ENCODE peak calls at places on chromosome 16, in nine cellular contexts. H is AG04450; O is CD8-positive, alpha-beta T cell; A is foreskin fibroblast; Z is GM06990; Y is cardiac fibroblast; J is astrocyte of the cerebellum; E is GM23338; G is left lung. B is an unnamed sample.

GRCh38 chr16:1745900-1746692 is 25.2 kb downstream of the NME3 start:
- DNase-seq in H (peak; percentile 33), O (no peak), A (peak; percentile 35), Z (no peak), Y (peak; percentile 65), J (peak; percentile 90), E (peak; percentile 31), G (no peak), B (no peak)

GRCh38 chr16:2032285-2033056 is 5.8 kb downstream of the NHERF2 start:
- DNase-seq in H (no peak), O (no peak), A (peak; percentile 72), Z (no peak), Y (no peak), J (no peak), E (no peak), G (no peak), B (no peak)

GRCh38 chr16:69397821-69398521 is 12.2 kb upstream of the TERF2 start:
- DNase-seq in H (no peak), O (no peak), A (peak; percentile 88), Z (no peak), Y (peak; percentile 88), J (peak; percentile 48), E (peak; percentile 83), G (no peak), B (peak; percentile 30)

GRCh38 chr16:19242186-19242585 is 43.3 kb upstream of the CLEC19A start:
- DNase-seq in H (no peak), O (no peak), A (no peak), Z (no peak), Y (no peak), J (no peak), E (no peak), G (no peak), B (no peak)

GRCh38 chr16:25155553-25156460 is 44.3 kb downstream of the LCMT1 start:
- DNase-seq in H (no peak), O (no peak), A (no peak), Z (no peak), Y (peak; percentile 26), J (no peak), E (no peak), G (no peak), B (no peak)

GRCh38 chr16:82660078-82660645 is 33.4 kb downstream of the CDH13 start:
- DNase-seq in H (no peak), O (no peak), A (peak; percentile 28), Z (no peak), Y (peak; percentile 65), J (peak; percentile 29), E (peak; percentile 26), G (no peak), B (no peak)

GRCh38 chr16:49537924-49538455 is 164.4 kb downstream of the C16orf78 start:
- DNase-seq in H (no peak), O (no peak), A (no peak), Z (no peak), Y (no peak), J (no peak), E (no peak), G (no peak), B (no peak)

GRCh38 chr16:27098366-27099050 is 31.8 kb downstream of the C16orf82 start:
- DNase-seq in H (no peak), O (no peak), A (no peak), Z (no peak), Y (no peak), J (no peak), E (no peak), G (no peak), B (no peak)

GRCh38 chr16:87806246-87806607 is 40.4 kb upstream of the KLHDC4 start:
- DNase-seq in H (no peak), O (no peak), A (peak; percentile 62), Z (no peak), Y (no peak), J (no peak), E (no peak), G (no peak), B (no peak)

GRCh38 chr16:10256855-10257641 is 74.8 kb upstream of the GRIN2A start:
- DNase-seq in H (no peak), O (peak; percentile 30), A (peak; percentile 5), Z (peak; percentile 61), Y (peak; percentile 40), J (peak; percentile 13), E (peak; percentile 80), G (no peak), B (peak; percentile 69)

GRCh38 chr16:77223184-77223583 is 24.0 kb downstream of the SYCE1L start:
- DNase-seq in H (no peak), O (no peak), A (no peak), Z (no peak), Y (no peak), J (no peak), E (peak; percentile 87), G (no peak), B (peak; percentile 60)

GRCh38 chr16:24685539-24686432 is 43.7 kb upstream of the TNRC6A start:
- DNase-seq in H (no peak), O (no peak), A (peak; percentile 79), Z (no peak), Y (peak; percentile 94), J (peak; percentile 63), E (peak; percentile 80), G (peak; percentile 64), B (no peak)

GRCh38 chr16:11136600-11136999 is 119.4 kb downstream of the SOCS1 start:
- DNase-seq in H (no peak), O (no peak), A (peak; percentile 47), Z (no peak), Y (peak; percentile 55), J (no peak), E (no peak), G (no peak), B (no peak)

DNA sequence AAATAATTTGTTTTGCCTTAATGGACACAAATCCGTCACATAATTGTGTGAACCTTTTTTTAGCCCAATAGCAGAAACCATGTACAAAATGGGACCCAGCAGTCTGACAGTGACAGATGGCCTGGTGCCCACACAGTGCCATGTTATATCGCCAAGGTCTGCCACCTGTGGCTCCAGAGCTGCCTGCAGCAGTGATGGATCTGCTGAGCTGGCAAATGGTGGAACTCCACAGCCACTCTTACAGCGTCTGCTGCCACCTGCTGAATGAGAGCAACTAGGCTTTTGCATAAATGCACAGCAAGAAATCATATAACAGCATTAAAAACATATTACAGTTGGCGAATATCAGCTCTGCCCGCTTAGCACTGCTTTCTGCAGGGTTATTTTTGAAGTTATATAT is 59.4 kb downstream of the NUP93 start:
- DNase-seq in H (no peak), O (no peak), A (peak; percentile 68), Z (no peak), Y (peak; percentile 57), J (peak; percentile 31), E (no peak), G (peak; percentile 46), B (peak; percentile 67)
- TF ChIP-seq CTCF in H (peak; percentile 56), O (peak; percentile 23), A (peak; percentile 40), Z (peak; percentile 30), Y (peak; percentile 52), J (peak; percentile 63), E (peak; percentile 56), G (peak; percentile 20), B (peak; percentile 66)

DNA sequence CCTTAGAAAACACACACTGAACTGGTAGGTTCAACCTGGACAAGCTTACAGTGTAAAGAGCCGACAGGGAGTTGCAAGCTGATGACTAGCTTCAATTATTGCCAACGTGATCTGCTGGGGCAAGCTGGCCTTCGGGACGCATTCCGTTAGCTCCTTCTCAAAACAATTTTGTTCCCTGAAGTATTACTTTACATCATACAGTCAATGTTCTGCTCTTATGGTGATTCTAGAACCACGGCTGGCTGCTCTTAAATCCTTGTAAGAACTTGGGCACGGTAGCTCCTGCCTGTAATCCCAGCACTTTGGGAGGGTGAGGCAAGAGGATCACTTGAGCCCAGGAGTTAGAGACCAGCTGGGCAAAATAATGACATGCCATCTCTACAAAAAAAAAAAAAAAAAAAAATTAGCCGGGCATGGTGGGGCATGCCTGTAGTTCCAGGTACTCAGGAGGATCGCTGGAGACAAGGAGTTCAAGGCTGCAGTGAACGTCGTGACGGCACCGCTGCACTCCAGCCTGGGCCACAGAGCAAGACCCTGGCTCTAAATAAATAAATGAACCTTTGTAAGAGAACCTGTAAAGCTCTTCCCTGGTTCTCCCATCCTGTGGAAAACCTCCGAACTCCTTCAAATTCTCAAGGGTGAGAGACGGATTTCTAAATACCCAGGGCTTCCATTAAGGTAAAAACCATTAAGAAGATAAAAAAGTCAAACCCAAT is 2.0 kb downstream of the CDIP1 start:
- DNase-seq in H (no peak), O (no peak), A (no peak), Z (no peak), Y (no peak), J (no peak), E (no peak), G (no peak), B (no peak)
- H3K4me3 ChIP-seq in H (no peak overlapping the region), O (no peak overlapping the region), A (no peak overlapping the region), Z (no peak overlapping the region), Y (no peak overlapping the region), J (no peak overlapping the region), E (peak overlapping the region; percentile 91), G (no peak overlapping the region), B (no peak overlapping the region)

GRCh38 chr16:84749072-84749471 is 49.3 kb downstream of the USP10 start:
- DNase-seq in H (no peak), O (no peak), A (no peak), Z (no peak), Y (no peak), J (no peak), E (no peak), G (no peak), B (no peak)
- TF ChIP-seq CTCF in H (peak; percentile 38), O (no peak), A (no peak), Z (peak; percentile 21), Y (no peak), J (no peak), E (no peak), G (no peak), B (no peak)

DNA sequence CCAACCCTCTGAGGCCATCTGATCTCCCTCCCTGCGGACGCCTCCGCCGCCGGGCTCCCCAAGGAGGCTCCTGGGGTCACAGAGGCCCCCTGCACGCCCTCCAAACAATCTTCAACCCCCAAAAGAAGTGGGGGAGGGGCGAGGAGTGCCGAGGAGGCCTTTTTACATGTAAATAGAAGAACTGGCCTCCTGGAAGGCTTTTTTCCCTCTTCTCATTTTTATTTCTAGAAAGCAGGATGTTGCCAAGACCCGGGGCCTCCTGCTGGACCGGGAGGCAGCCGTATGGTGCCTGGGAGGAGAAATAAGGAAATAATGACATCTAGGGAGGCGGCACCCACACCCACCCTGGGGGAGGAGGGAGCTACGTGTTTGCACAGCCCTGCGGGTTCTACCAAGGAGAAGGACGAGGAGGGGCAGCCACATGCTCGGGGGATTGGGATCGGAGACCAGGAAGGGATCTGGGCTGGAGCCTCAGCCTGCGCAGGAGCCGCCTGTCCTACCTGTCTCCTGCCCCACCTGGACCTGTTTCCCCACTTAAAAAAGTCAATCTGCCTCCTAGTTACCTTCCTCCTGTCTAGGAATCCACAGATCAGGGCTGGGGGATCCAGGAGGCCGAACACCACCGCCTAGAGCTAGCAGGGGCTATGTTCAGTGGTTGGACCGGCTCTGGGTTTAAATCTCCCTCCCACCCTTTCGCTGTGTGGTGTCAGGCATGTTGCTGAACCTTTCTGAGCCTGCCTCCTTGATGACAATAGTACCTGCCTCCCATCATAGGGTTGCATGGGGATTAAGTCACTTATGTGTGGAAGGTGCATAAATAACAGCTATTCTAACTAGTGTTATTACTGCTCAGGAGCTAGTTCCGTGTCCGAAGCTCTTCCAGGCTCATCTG is 175.7 kb upstream of the GSE1 start:
- DNase-seq in H (no peak), O (no peak), A (peak; percentile 59), Z (no peak), Y (peak; percentile 50), J (no peak), E (peak; percentile 90), G (peak; percentile 70), B (peak; percentile 91)
- H3K4me3 ChIP-seq in H (no peak overlapping the region), O (no peak overlapping the region), A (no peak overlapping the region), Z (no peak overlapping the region), Y (no peak overlapping the region), J (no peak overlapping the region), E (peak overlapping the region; percentile 50), G (no peak overlapping the region), B (peak overlapping the region; percentile 26)